ENCODE peak calls at places on chromosome 9, in six cellular contexts. V is body of pancreas, X is sigmoid colon, D is endodermal cell, A is astrocyte, I is GM12878. Y is an unnamed sample.
A peak's percentile ranks its signal among the peaks of the same experiment; 100 is the strongest.

GRCh38 chr9:19875291-19875910 is 86.6 kb upstream of the SLC24A2 start:
- DNase-seq in V (no peak), I (no peak), D (no peak), A (no peak), X (no peak), Y (no peak)

GRCh38 chr9:9612270-9612669 is 1000.5 kb downstream of the PTPRD start:
- DNase-seq in D (no peak), X (no peak), I (peak; percentile 3), A (no peak), V (no peak), Y (peak; percentile 19)

GRCh38 chr9:106146886-106147285 is 452.5 kb downstream of the TMEM38B start:
- DNase-seq in I (no peak), A (no peak), D (no peak), X (no peak), V (no peak), Y (no peak)

GRCh38 chr9:2560175-2560574 is 61.4 kb upstream of the VLDLR start:
- DNase-seq in D (peak; percentile 53), X (no peak), I (no peak), V (peak; percentile 47), A (no peak), Y (no peak)

GRCh38 chr9:5269249-5269715 is 35.2 kb downstream of the RLN2 start:
- DNase-seq in X (no peak), A (peak; percentile 87), D (peak; percentile 63), V (no peak), I (no peak), Y (no peak)

GRCh38 chr9:114893622-114894021 is 36.8 kb downstream of the TNFSF8 start:
- DNase-seq in V (no peak), D (no peak), A (peak; percentile 65), I (no peak), X (no peak), Y (no peak)

GRCh38 chr9:36881316-36882116 is 152.6 kb downstream of the PAX5 start:
- DNase-seq in I (no peak), X (peak; percentile 48), V (no peak), D (no peak), A (no peak), Y (no peak)

GRCh38 chr9:130666393-130667116 is 2.2 kb downstream of the PRDM12 start:
- DNase-seq in D (peak; percentile 71), I (no peak), V (no peak), X (no peak), A (no peak), Y (no peak)

GRCh38 chr9:21028476-21028875 is 3.0 kb downstream of the HACD4 start:
- DNase-seq in D (no peak), I (no peak), X (no peak), V (no peak), A (no peak), Y (no peak)

GRCh38 chr9:118635416-118635815 is 733.8 kb downstream of the BRINP1 start:
- DNase-seq in A (no peak), X (no peak), D (no peak), I (no peak), V (no peak), Y (no peak)

GRCh38 chr9:118529210-118529609 is 825.0 kb downstream of the TLR4 start:
- DNase-seq in X (no peak), V (no peak), I (no peak), A (peak; percentile 39), D (no peak), Y (no peak)

GRCh38 chr9:99006979-99007378 is 63.3 kb downstream of the COL15A1 start:
- DNase-seq in A (no peak), D (no peak), X (no peak), V (no peak), I (no peak), Y (no peak)

GRCh38 chr9:69314547-69314946 is 10.5 kb upstream of the ENTREP1 start:
- DNase-seq in I (no peak), X (no peak), A (no peak), V (no peak), D (no peak), Y (no peak)

GRCh38 chr9:112841261-112841660 is 49.4 kb downstream of the SLC46A2 start:
- DNase-seq in A (no peak), X (no peak), D (no peak), I (no peak), V (no peak), Y (no peak)

GRCh38 chr9:126317513-126317912 is 9.1 kb upstream of the MVB12B start:
- DNase-seq in V (no peak), A (no peak), X (no peak), I (no peak), D (no peak), Y (peak; percentile 39)

GRCh38 chr9:122498883-122499288 is 11.7 kb upstream of the OR1J2 start:
- DNase-seq in I (no peak), V (no peak), X (no peak), A (peak; percentile 8), D (peak; percentile 79), Y (no peak)

GRCh38 chr9:93096131-93096802 is at the start of gene CARD19:
- DNase-seq in I (no peak), A (peak; percentile 25), X (peak; percentile 87), D (peak; percentile 75), V (peak; percentile 70), Y (peak; percentile 80)

GRCh38 chr9:34547960-34548603 is 25.3 kb upstream of the ENHO start:
- DNase-seq in D (peak; percentile 94), V (peak; percentile 91), I (no peak), A (peak; percentile 8), X (peak; percentile 85), Y (peak; percentile 66)

GRCh38 chr9:79501546-79501945 is 70.2 kb upstream of the TLE4 start:
- DNase-seq in I (no peak), A (no peak), V (no peak), D (no peak), X (no peak), Y (no peak)

GRCh38 chr9:71368157-71368556 is 246.7 kb upstream of the TRPM3 start:
- DNase-seq in D (no peak), A (no peak), I (no peak), V (no peak), X (no peak), Y (peak; percentile 66)

GRCh38 chr9:111851536-111851935 is 45.1 kb upstream of the UGCG start:
- DNase-seq in V (no peak), X (no peak), D (no peak), A (no peak), I (no peak), Y (no peak)

GRCh38 chr9:136342191-136343120 is 15.1 kb downstream of the GPSM1 start:
- DNase-seq in X (peak; percentile 93), A (peak; percentile 48), D (peak; percentile 99), I (peak; percentile 23), V (peak; percentile 92), Y (peak; percentile 89)

GRCh38 chr9:98924971-98925820 is 18.5 kb upstream of the COL15A1 start:
- DNase-seq in V (no peak), A (no peak), I (no peak), D (peak; percentile 45), X (no peak), Y (no peak)

GRCh38 chr9:122200960-122201635 is 27.7 kb downstream of the LHX6 start:
- DNase-seq in V (no peak), D (no peak), X (no peak), A (peak; percentile 52), I (no peak), Y (no peak)

GRCh38 chr9:78707481-78707977 is 410.6 kb downstream of the PSAT1 start:
- DNase-seq in V (no peak), D (no peak), X (no peak), I (peak; percentile 8), A (peak; percentile 85), Y (no peak)

GRCh38 chr9:131731237-131731995 is 8.5 kb downstream of the RAPGEF1 start:
- DNase-seq in A (no peak), V (no peak), X (no peak), I (no peak), D (no peak), Y (no peak)

GRCh38 chr9:131728961-131729360 is 10.9 kb downstream of the RAPGEF1 start:
- DNase-seq in V (no peak), D (no peak), I (no peak), A (no peak), X (no peak), Y (no peak)

GRCh38 chr9:131727795-131728545 is 11.9 kb downstream of the RAPGEF1 start:
- DNase-seq in X (no peak), A (peak; percentile 57), V (no peak), I (peak; percentile 81), D (no peak), Y (no peak)

GRCh38 chr9:131727184-131727785 is 12.6 kb downstream of the RAPGEF1 start:
- DNase-seq in A (peak; percentile 71), X (peak; percentile 75), D (no peak), I (no peak), V (no peak), Y (no peak)

DNA sequence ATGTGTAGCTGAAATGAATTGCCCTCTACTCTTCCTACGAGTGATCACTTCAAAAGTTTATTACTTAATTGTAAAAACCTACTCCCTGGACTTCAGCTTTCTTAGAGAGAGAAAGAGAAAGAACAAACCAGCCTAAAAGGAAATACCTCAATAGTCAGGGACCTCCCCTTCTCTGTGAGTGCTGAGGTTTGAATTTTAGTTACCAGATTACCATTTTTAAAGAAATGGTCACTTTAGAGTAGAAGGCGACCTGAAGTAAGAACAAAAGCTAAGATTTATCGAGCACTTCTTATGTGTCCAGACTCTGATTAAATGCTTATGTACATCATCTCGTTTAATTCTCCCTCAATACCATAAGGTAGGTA is 11.3 kb downstream of the RAPGEF1 start:
- DNase-seq in V (no peak), I (no peak), D (no peak), X (no peak), A (no peak), Y (no peak)
- H3K4me1 ChIP-seq in V (peaks cover 55% of the 10 kb centered on the region), I (peaks cover 74% of the 10 kb centered on the region), D (peaks cover 4% of the 10 kb centered on the region), X (peaks cover 63% of the 10 kb centered on the region), A (peaks cover 40% of the 10 kb centered on the region), Y (peaks cover 15% of the 10 kb centered on the region)

GRCh38 chr9:1002678-1003077 is 26.2 kb downstream of the DMRT3 start:
- DNase-seq in I (no peak), V (no peak), X (no peak), A (no peak), D (no peak), Y (no peak)
- H3K4me1 ChIP-seq in I (peaks cover 3% of the 10 kb centered on the region), V (no peaks in the 10 kb centered on the region), X (peaks cover 9% of the 10 kb centered on the region), A (no peaks in the 10 kb centered on the region), D (no peaks in the 10 kb centered on the region), Y (no peaks in the 10 kb centered on the region)

DNA sequence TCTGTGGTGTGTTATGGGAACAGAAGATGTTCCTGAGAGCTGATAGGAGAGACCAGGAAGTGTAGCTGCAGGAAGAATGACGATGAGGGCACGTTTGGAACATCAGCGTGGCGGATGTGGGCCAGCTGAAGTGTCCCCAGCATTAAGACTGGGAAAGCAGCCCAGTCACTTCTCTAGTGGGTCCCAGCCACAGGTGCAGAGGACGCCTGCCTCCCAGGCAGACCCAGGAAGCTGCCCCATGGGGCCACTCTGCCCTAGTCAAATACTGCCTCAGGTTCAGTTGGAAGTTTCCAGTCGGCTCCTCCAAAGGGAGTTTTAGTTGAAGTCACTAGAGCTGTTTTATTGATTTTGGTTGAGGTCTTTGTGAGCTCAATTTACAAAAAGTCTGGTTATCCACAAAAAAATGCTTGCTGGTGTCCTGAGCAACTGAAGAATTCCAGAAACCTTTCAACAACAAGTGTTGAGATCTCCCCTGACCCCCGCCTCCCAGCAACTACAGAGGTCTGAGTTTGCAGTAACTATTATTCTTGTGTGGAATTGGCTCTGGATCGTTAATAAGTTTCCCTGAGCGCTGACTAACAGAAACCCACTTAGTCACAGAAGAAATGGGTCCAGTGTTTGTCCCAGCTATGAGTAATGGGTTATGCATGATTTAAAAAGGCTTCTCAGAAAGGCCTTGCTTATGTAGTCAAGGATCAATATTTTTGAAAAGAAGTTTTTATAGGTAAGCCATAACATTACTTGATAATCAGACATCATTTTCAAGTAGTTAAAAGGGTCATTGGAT is 294.1 kb downstream of the FANCC start:
- DNase-seq in A (peak; percentile 95), X (no peak), I (no peak), D (no peak), V (peak; percentile 73), Y (no peak)
- H3K4me1 ChIP-seq in A (peaks cover 53% of the 10 kb centered on the region), X (peaks cover 100% of the 10 kb centered on the region), I (no peaks in the 10 kb centered on the region), D (peaks cover 2% of the 10 kb centered on the region), V (peaks cover 95% of the 10 kb centered on the region), Y (peaks cover 13% of the 10 kb centered on the region)

GRCh38 chr9:89515416-89515815 is 17.5 kb upstream of the SEMA4D start:
- DNase-seq in A (no peak), I (no peak), D (no peak), X (no peak), V (no peak), Y (no peak)
- H3K4me1 ChIP-seq in A (peaks cover 3% of the 10 kb centered on the region), I (peaks cover 15% of the 10 kb centered on the region), D (no peaks in the 10 kb centered on the region), X (no peaks in the 10 kb centered on the region), V (peaks cover 14% of the 10 kb centered on the region), Y (peaks cover 2% of the 10 kb centered on the region)

Y was measured in colonic mucosa.